ENCODE peak calls at places on chromosomes 13 and 19, in ten cellular contexts. P is psoas muscle, V is astrocyte of the spinal cord, H is PC-3, B is fibroblast of mammary gland, A is kidney epithelial cell, N is tibial artery, C is GM06990, F is ascending aorta, G is astrocyte. Y is an unnamed sample.

GRCh38 chr19:51125421-51126075 is 842 bp downstream of the SIGLEC9 start:
- DNase-seq in P (no peak), V (no peak), H (no peak), B (no peak), A (no peak), N (peak), C (no peak), F (peak), G (no peak), Y (no peak)

GRCh38 chr19:1067341-1068103 is 555 bp downstream of the ARHGAP45 start:
- DNase-seq in P (no peak), V (no peak), H (no peak), B (no peak), A (no peak), N (no peak), C (no peak), F (no peak), G (no peak), Y (no peak)

GRCh38 chr19:5536337-5536894 is 31.3 kb downstream of the TINCR start:
- DNase-seq in P (peak), V (peak), H (peak), B (peak), A (no peak), N (no peak), C (no peak), F (no peak), G (peak), Y (peak)

GRCh38 chr13:104015646-104016396 is 949.6 kb upstream of the SLC10A2 start:
- DNase-seq in P (no peak), V (peak), H (no peak), B (peak), A (no peak), N (no peak), C (no peak), F (no peak), G (peak), Y (peak)

GRCh38 chr13:21228738-21229137 is 52.3 kb downstream of the MRPL57 start:
- DNase-seq in P (no peak), V (no peak), H (no peak), B (no peak), A (no peak), N (no peak), C (no peak), F (no peak), G (no peak), Y (no peak)

GRCh38 chr13:85659493-85659892 is 139.7 kb downstream of the SLITRK6 start:
- DNase-seq in P (no peak), V (no peak), H (peak), B (no peak), A (no peak), N (no peak), C (no peak), F (no peak), G (no peak), Y (no peak)

GRCh38 chr19:43923875-43924274 is 11.2 kb downstream of the ZNF45 start:
- DNase-seq in P (no peak), V (no peak), H (no peak), B (no peak), A (no peak), N (no peak), C (no peak), F (no peak), G (no peak), Y (no peak)

GRCh38 chr13:19967619-19968018 is 9.1 kb downstream of the ZMYM2 start:
- DNase-seq in P (no peak), V (no peak), H (no peak), B (no peak), A (no peak), N (no peak), C (peak), F (no peak), G (no peak), Y (no peak)

GRCh38 chr19:3981373-3981735 is 3.9 kb downstream of the EEF2 start:
- DNase-seq in P (no peak), V (no peak), H (no peak), B (no peak), A (no peak), N (no peak), C (no peak), F (no peak), G (no peak), Y (no peak)

GRCh38 chr13:100835695-100836094 is 161.1 kb upstream of the TMTC4 start:
- DNase-seq in P (no peak), V (peak), H (peak), B (no peak), A (no peak), N (no peak), C (no peak), F (no peak), G (no peak), Y (no peak)

GRCh38 chr13:110301606-110302131 is 5.3 kb downstream of the COL4A1 start:
- DNase-seq in P (no peak), V (peak), H (no peak), B (peak), A (no peak), N (no peak), C (no peak), F (peak), G (peak), Y (peak)

GRCh38 chr19:3573162-3573857 is 566 bp downstream of the HMG20B start:
- DNase-seq in P (no peak), V (no peak), H (no peak), B (no peak), A (no peak), N (peak), C (no peak), F (no peak), G (no peak), Y (no peak)

GRCh38 chr13:73193541-73193940 is 134.7 kb downstream of the KLF5 start:
- DNase-seq in P (no peak), V (no peak), H (no peak), B (no peak), A (no peak), N (no peak), C (no peak), F (no peak), G (no peak), Y (no peak)

DNA sequence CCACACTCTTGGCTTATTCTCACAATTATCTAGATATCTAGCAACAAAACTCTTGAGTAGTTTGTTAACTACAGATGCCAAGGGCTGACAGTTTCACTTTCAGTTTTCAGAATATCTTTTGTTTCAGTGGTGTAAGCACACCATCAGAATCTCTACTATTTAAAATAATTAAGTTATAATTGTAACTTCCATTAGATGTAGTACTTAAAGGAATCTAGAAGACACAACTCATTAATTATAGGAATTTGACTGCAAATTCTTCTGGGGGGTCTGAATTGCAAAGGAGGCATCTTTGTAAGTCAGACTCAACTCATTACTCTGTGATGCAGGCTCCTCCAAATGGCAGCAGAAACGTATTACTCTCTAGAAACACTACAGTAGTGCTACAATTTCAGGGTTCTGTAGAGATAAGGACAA is 44.9 kb upstream of the USPL1 start:
- DNase-seq in P (no peak), V (peak), H (peak), B (peak), A (no peak), N (no peak), C (no peak), F (no peak), G (peak), Y (peak)
- H3K4me3 ChIP-seq in P (peak), V (peak), H (peak), B (peak), A (peak), N (peak), C (peak), F (peak), G (peak), Y (peak)

GRCh38 chr19:35128398-35129057 is 6.3 kb downstream of the LGI4 start:
- DNase-seq in P (no peak), V (no peak), H (no peak), B (no peak), A (no peak), N (no peak), C (no peak), F (no peak), G (no peak), Y (no peak)
- TF ChIP-seq CTCF in P (no peak), V (no peak), H (no peak), B (no peak), A (no peak), N (no peak), C (no peak), F (no peak), G (no peak), Y (no peak)

GRCh38 chr19:48501961-48502719 is 9.5 kb downstream of the LMTK3 start:
- DNase-seq in P (no peak), V (no peak), H (peak), B (peak), A (peak), N (peak), C (peak), F (peak), G (no peak), Y (no peak)

GRCh38 chr19:48499352-48500090 is 12.1 kb downstream of the LMTK3 start:
- DNase-seq in P (no peak), V (no peak), H (no peak), B (no peak), A (no peak), N (no peak), C (no peak), F (no peak), G (no peak), Y (no peak)

GRCh38 chr19:48502720-48503018 is 9.0 kb downstream of the LMTK3 start:
- DNase-seq in P (no peak), V (no peak), H (no peak), B (no peak), A (no peak), N (no peak), C (no peak), F (no peak), G (no peak), Y (no peak)

GRCh38 chr19:48501446-48501960 is 10.1 kb downstream of the LMTK3 start:
- DNase-seq in P (no peak), V (no peak), H (peak), B (no peak), A (no peak), N (peak), C (peak), F (peak), G (no peak), Y (no peak)

GRCh38 chr19:48500830-48501445 is 10.7 kb downstream of the LMTK3 start:
- DNase-seq in P (no peak), V (no peak), H (no peak), B (no peak), A (no peak), N (peak), C (no peak), F (no peak), G (no peak), Y (no peak)
- H3K4me3 ChIP-seq in P (no peak), V (no peak), H (peak), B (no peak), A (peak), N (no peak), C (no peak), F (no peak), G (no peak), Y (no peak)

DNA sequence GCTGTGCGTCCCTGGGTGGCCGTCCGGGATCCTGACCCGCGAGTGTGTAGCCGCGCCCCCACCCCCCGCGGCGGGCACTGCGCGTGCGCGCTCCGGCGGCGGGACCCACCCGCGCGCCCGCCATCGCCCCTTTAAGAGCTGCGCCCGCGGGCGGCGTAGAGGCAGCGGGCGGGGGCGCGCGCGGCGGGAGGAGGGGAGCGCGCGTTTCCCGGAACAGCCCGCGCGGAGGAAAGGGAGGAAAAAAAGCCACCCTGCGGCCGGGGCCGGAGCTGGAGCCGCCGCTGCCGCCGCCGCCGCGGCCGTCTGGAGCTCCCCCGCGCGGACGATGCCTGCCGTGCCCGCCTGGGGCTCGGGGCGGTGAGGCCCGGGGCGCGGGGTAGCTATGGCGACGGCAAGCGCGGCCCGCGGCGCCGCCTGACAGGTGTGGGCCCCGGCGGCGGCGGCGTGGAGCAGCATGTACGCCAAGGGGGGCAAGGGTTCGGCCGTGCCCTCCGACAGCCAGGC is at the start of gene SSBP4:
- DNase-seq in P (peak), V (peak), H (peak), B (peak), A (no peak), N (peak), C (peak), F (peak), G (peak), Y (peak)
- TF ChIP-seq CTCF in P (peak), V (no peak), H (no peak), B (no peak), A (no peak), N (peak), C (no peak), F (peak), G (no peak), Y (peak)

GRCh38 chr13:45516757-45517156 is 52.0 kb downstream of the COG3 start:
- DNase-seq in P (no peak), V (no peak), H (no peak), B (no peak), A (no peak), N (no peak), C (no peak), F (no peak), G (no peak), Y (no peak)
- H3K4me3 ChIP-seq in P (no peak), V (no peak), H (no peak), B (no peak), A (no peak), N (no peak), C (no peak), F (no peak), G (no peak), Y (no peak)

DNA sequence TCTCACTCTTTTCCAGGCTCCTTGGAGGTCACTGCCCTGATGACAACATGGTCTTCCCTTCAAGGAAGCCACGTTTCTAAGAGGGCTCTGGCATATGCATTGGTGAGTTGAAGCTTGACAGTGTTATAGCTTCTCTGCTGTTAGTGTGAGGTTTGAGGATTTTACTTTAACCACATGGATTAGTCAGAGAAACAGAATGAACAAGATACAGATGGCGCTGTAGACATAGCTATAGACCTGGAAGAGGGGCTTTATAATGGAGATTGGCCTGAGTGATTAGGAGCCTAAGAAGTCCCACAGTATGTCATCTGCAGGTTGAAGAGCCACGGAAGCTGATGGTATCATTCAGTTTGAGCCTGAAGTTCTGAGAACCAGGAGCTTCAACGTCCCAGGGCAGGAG is 18.4 kb upstream of the URI1 start:
- DNase-seq in P (no peak), V (no peak), H (no peak), B (no peak), A (no peak), N (no peak), C (no peak), F (no peak), G (no peak), Y (no peak)
- TF ChIP-seq CTCF in P (no peak), V (no peak), H (peak), B (no peak), A (no peak), N (no peak), C (peak), F (no peak), G (no peak), Y (no peak)

GRCh38 chr13:44902793-44903192 is 86.5 kb downstream of the NUFIP1 start:
- DNase-seq in P (no peak), V (no peak), H (no peak), B (no peak), A (no peak), N (no peak), C (no peak), F (no peak), G (no peak), Y (no peak)
- H3K4me3 ChIP-seq in P (no peak), V (no peak), H (no peak), B (no peak), A (no peak), N (no peak), C (no peak), F (no peak), G (no peak), Y (no peak)

Y was measured in brain microvascular endothelial cell.